ENCODE peak calls at places on chromosomes 1 and 21, in eight cellular contexts. H is neural progenitor cell; O is pancreas; P is MM.1S; D is effector memory CD4-positive, alpha-beta T cell; S is SK-N-SH; F is ascending aorta; J is sigmoid colon. N is an unnamed sample.

GRCh38 chr1:217369271-217369981 is 261.5 kb downstream of the GPATCH2 start:
- DNase-seq in D (no peak), H (peak), O (no peak), F (no peak), J (no peak), S (no peak), P (peak), N (no peak)

GRCh38 chr1:201539561-201540404 is 856 bp downstream of the NAV1 start:
- DNase-seq in S (peak), H (peak), D (no peak), F (no peak), J (peak), O (no peak), P (no peak), N (peak)

GRCh38 chr1:201795066-201795465 is 33.9 kb upstream of the IPO9 start:
- DNase-seq in F (no peak), P (no peak), J (no peak), D (no peak), O (no peak), H (peak), S (peak), N (no peak)

GRCh38 chr1:248730507-248731335 is 24.8 kb downstream of the LYPD8 start:
- DNase-seq in O (no peak), H (no peak), S (peak), F (no peak), D (no peak), P (no peak), J (no peak), N (no peak)

GRCh38 chr1:178614286-178614685 is 101.4 kb downstream of the TEX35 start:
- DNase-seq in D (no peak), O (no peak), J (no peak), S (no peak), P (no peak), H (no peak), F (no peak), N (peak)

GRCh38 chr1:103949714-103950113 is 200.0 kb downstream of the AMY1C start:
- DNase-seq in F (no peak), D (no peak), O (no peak), H (no peak), P (no peak), J (no peak), S (peak), N (no peak)

GRCh38 chr1:222081859-222082258 is 340.0 kb upstream of the DUSP10 start:
- DNase-seq in J (no peak), P (no peak), F (no peak), D (no peak), H (no peak), O (no peak), S (no peak), N (no peak)

GRCh38 chr1:194873328-194873923 is 1687.0 kb upstream of the B3GALT2 start:
- DNase-seq in H (no peak), J (no peak), D (no peak), P (no peak), S (no peak), F (no peak), O (no peak), N (no peak)

GRCh38 chr21:20997308-20997632 is 939 bp upstream of the NCAM2 start:
- DNase-seq in P (no peak), J (no peak), F (no peak), H (peak), S (peak), O (peak), D (no peak), N (no peak)

GRCh38 chr1:40153073-40153770 is 8.0 kb upstream of the RLF start:
- DNase-seq in P (peak), O (no peak), J (no peak), D (no peak), F (no peak), S (peak), H (peak), N (peak)

GRCh38 chr1:92822907-92823306 is 8.9 kb upstream of the RPL5 start:
- DNase-seq in O (no peak), F (no peak), D (no peak), S (no peak), H (peak), J (no peak), P (no peak), N (no peak)

GRCh38 chr21:25561668-25562641 is 45.3 kb downstream of the MRPL39 start:
- DNase-seq in S (peak), F (peak), D (peak), O (peak), P (peak), H (peak), J (peak), N (no peak)

GRCh38 chr1:41102208-41102607 is 80.7 kb upstream of the SLFNL1 start:
- DNase-seq in H (no peak), F (peak), P (no peak), D (no peak), O (peak), S (peak), J (peak), N (no peak)

GRCh38 chr1:7048395-7048794 is 263.1 kb downstream of the CAMTA1 start:
- DNase-seq in O (no peak), P (no peak), J (no peak), F (no peak), S (no peak), D (no peak), H (no peak), N (peak)

GRCh38 chr1:37477198-37477931 is 3.0 kb downstream of the ZC3H12A start:
- DNase-seq in F (peak), S (peak), O (peak), P (peak), J (no peak), H (no peak), D (peak), N (no peak)

GRCh38 chr1:209674957-209675566 is at the start of gene G0S2:
- DNase-seq in H (peak), F (no peak), O (peak), P (no peak), D (no peak), J (peak), S (peak), N (peak)

GRCh38 chr1:62198781-62199125 is 4.1 kb downstream of the L1TD1 start:
- DNase-seq in P (no peak), O (no peak), J (no peak), H (no peak), S (no peak), D (no peak), F (no peak), N (no peak)

GRCh38 chr1:25795955-25796806 is 3.8 kb upstream of the SELENON start:
- DNase-seq in S (no peak), D (no peak), F (no peak), J (no peak), P (no peak), O (no peak), H (no peak), N (no peak)

GRCh38 chr1:25799346-25799720 is 660 bp upstream of the SELENON start:
- DNase-seq in F (no peak), P (no peak), H (no peak), S (peak), D (no peak), O (no peak), J (no peak), N (no peak)

GRCh38 chr1:25798666-25799345 is 1.2 kb upstream of the SELENON start:
- DNase-seq in D (no peak), J (no peak), F (no peak), O (no peak), P (no peak), H (no peak), S (no peak), N (no peak)

GRCh38 chr1:25796807-25797458 is 3.1 kb upstream of the SELENON start:
- DNase-seq in D (peak), H (peak), F (peak), S (peak), J (peak), O (peak), P (peak), N (peak)

GRCh38 chr1:25797939-25798338 is 2.1 kb upstream of the SELENON start:
- DNase-seq in S (peak), O (no peak), P (peak), H (peak), D (no peak), J (no peak), F (no peak), N (peak)
- H3K27ac ChIP-seq in S (no peak), O (no peak), P (no peak), H (no peak), D (no peak), J (no peak), F (no peak), N (no peak)

GRCh38 chr1:64984737-64985136 is 18.4 kb upstream of the JAK1 start:
- DNase-seq in S (no peak), P (no peak), O (no peak), D (no peak), H (no peak), J (no peak), F (no peak), N (no peak)
- H3K27ac ChIP-seq in S (no peak), P (no peak), O (no peak), D (no peak), H (no peak), J (no peak), F (no peak), N (no peak)

GRCh38 chr1:203153989-203154821 is 21.4 kb downstream of the MYBPH start:
- DNase-seq in F (no peak), S (peak), D (no peak), P (no peak), O (no peak), H (no peak), J (no peak), N (no peak)

GRCh38 chr1:203150511-203151297 is 23.2 kb downstream of the ADORA1 start:
- DNase-seq in S (no peak), P (no peak), O (no peak), J (no peak), H (no peak), F (no peak), D (no peak), N (peak)

GRCh38 chr1:203153051-203153988 is 22.3 kb downstream of the MYBPH start:
- DNase-seq in F (no peak), H (peak), O (no peak), J (no peak), D (no peak), P (no peak), S (no peak), N (no peak)

GRCh38 chr1:203151362-203152157 is 24.0 kb downstream of the ADORA1 start:
- DNase-seq in F (no peak), S (no peak), P (no peak), O (no peak), D (no peak), H (no peak), J (no peak), N (no peak)

DNA sequence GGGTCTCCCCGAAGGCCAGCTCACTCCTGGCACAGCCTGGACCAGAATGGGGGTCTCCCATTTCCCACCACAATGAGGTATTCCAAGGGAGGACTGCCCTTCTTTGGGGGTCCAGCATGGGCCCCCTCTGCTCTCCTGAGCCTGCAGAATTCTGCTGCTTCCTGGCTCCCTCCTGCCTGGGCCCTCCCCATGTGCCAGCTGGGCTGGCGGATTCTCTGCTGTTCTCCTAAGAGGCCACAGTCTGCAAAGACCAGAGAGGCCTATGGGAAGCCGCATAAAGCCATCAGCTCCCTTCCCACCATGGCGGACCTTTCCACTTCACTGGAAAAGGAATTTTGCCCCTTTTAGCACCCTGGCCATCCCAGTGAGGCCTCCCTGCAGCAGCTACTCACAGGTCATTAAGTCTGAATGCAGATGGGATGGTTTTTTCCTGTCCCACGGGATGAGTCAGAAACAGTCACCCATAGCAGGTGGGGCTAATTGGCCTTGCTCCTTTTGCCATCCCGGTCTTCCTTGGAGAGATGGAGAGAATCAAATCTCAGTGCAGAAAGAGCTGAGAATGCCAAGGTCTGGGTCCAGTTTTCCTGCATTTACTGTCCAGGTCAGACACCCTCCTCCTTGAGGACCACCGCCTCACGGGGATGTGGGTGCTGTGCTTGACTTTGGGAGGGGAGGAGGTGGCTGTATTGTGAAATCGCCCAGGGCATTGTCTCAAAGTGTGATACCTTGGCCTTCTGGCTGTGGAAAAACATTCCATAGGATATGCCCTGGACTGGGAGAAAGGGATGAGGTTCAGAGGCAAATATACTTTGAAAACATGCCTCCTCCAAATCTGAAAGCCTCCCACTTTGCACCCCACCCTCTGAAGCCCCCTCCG is 23.2 kb downstream of the MYBPH start:
- DNase-seq in D (no peak), H (peak), S (no peak), O (no peak), J (no peak), P (no peak), F (no peak), N (no peak)
- H3K27ac ChIP-seq in D (no peak), H (no peak), S (no peak), O (no peak), J (no peak), P (no peak), F (no peak), N (peak)

GRCh38 chr1:69835924-69836323 is 268.2 kb downstream of the LRRC7 start:
- DNase-seq in P (no peak), J (no peak), H (no peak), S (no peak), D (no peak), O (no peak), F (no peak), N (no peak)
- H3K27ac ChIP-seq in P (no peak), J (no peak), H (no peak), S (no peak), D (no peak), O (no peak), F (no peak), N (no peak)

GRCh38 chr1:205512059-205513045 is 7.9 kb downstream of the CDK18 start:
- DNase-seq in D (no peak), O (no peak), J (no peak), F (peak), S (no peak), H (no peak), P (no peak), N (no peak)
- H3K27ac ChIP-seq in D (no peak), O (no peak), J (peak), F (peak), S (no peak), H (no peak), P (no peak), N (no peak)

DNA sequence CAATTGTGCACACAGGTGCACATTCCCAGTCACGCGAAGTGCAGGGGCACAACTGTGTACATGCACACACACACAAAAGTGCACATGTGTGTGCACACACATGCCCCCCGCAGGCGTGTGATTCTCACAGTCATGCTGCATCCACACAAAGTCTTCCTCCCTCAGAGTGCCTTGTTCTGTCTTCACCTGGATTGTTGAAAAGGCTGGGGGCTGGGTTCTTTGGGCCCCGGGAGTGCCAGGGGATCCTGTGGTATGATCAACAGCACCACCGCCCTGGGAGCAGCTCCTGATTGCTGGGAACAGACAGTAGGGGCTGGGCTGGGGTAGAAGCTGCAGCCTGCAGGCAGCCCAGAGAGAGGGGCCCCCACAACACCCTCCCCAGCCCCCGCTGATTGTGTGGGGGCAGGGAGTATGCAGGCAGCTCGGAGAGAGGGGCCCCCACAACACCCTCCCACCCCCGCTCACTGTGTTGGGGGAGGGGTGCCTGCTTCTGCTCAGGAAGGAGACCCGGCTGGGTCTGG is 3.4 kb downstream of the COL18A1 start:
- DNase-seq in F (no peak), J (peak), D (no peak), H (no peak), O (no peak), S (no peak), P (no peak), N (no peak)
- H3K27ac ChIP-seq in F (peak), J (no peak), D (no peak), H (no peak), O (no peak), S (no peak), P (no peak), N (no peak)

GRCh38 chr1:72282690-72283203 is 408 bp upstream of the NEGR1 start:
- DNase-seq in D (no peak), S (peak), P (peak), F (peak), J (peak), O (peak), H (peak), N (peak)

GRCh38 chr1:72281144-72281543 is 1.2 kb downstream of the NEGR1 start:
- DNase-seq in D (no peak), P (no peak), O (no peak), J (no peak), F (no peak), S (no peak), H (no peak), N (no peak)

GRCh38 chr1:72281637-72282270 is 585 bp downstream of the NEGR1 start:
- DNase-seq in H (no peak), O (peak), S (no peak), D (no peak), F (no peak), P (no peak), J (peak), N (peak)

GRCh38 chr1:72283204-72284083 is 1.1 kb upstream of the NEGR1 start:
- DNase-seq in J (peak), P (peak), D (no peak), H (peak), O (peak), S (peak), F (peak), N (peak)

DNA sequence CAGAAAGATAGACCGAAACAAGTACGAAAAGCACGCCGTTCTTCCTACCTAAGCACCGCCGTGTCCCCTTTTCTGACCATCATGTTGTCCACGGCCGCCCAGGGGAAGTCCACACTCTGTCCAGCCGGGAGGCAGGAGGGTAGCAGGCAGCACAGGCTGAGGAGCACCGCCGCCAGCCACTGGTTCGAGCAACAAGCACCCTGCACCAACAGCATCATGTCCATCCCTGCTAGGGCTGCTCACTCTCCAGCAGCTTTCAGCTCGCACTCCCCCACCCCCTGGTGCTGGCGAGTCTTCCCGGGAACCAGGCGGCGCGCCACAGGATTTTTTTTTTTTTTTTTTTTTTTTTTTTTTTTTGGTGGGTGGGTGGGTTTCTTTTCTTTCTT is at the start of gene NEGR1:
- DNase-seq in P (no peak), H (peak), F (peak), S (peak), J (peak), D (no peak), O (peak), N (peak)
- H3K27ac ChIP-seq in P (peak), H (peak), F (peak), S (peak), J (peak), D (no peak), O (peak), N (peak)

N was measured in WERI-Rb-1.